ENCODE peak calls at places on chromosomes 13 and 19, in four cellular contexts. L is BE2C, V is cardiac muscle cell, S is uterus. K is an unnamed sample.

GRCh38 chr19:47186337-47187022 is 44.5 kb downstream of the BBC3 start:
- DNase-seq in S (no peak), L (no peak), V (no peak), K (no peak)

GRCh38 chr13:92640936-92641335 is 585.7 kb upstream of the GPC6 start:
- DNase-seq in L (no peak), S (no peak), V (no peak), K (no peak)

GRCh38 chr19:49468746-49469447 is 5.1 kb upstream of the FLT3LG start:
- DNase-seq in S (peak; percentile 84), L (no peak), V (peak; percentile 70), K (peak; percentile 31)

GRCh38 chr19:50333235-50333736 is 4.1 kb upstream of the KCNC3 start:
- DNase-seq in V (peak; percentile 92), S (peak; percentile 55), L (peak; percentile 92), K (peak; percentile 56)

GRCh38 chr13:67148219-67148583 is 81.9 kb downstream of the PCDH9 start:
- DNase-seq in V (peak; percentile 52), S (no peak), L (no peak), K (no peak)

GRCh38 chr13:75217949-75218348 is 264.0 kb downstream of the TBC1D4 start:
- DNase-seq in S (no peak), L (no peak), V (peak; percentile 73), K (no peak)

GRCh38 chr13:75219479-75220237 is 262.3 kb downstream of the TBC1D4 start:
- DNase-seq in L (peak; percentile 87), V (peak; percentile 83), S (peak; percentile 39), K (peak; percentile 21)

GRCh38 chr13:80011448-80012212 is 329.3 kb downstream of the SPRY2 start:
- DNase-seq in V (peak; percentile 73), L (no peak), S (no peak), K (no peak)

GRCh38 chr13:49388256-49388655 is 55.6 kb downstream of the CAB39L start:
- DNase-seq in V (no peak), L (no peak), S (no peak), K (no peak)

GRCh38 chr19:23802290-23802689 is 43.6 kb upstream of the ZNF681 start:
- DNase-seq in V (no peak), L (no peak), S (no peak), K (no peak)

GRCh38 chr19:656751-657559 is 6.1 kb downstream of the RNF126 start:
- DNase-seq in L (no peak), S (no peak), V (no peak), K (no peak)

GRCh38 chr19:10111405-10111811 is at the start of gene P2RY11:
- DNase-seq in L (peak; percentile 44), S (no peak), V (no peak), K (no peak)

GRCh38 chr13:34933349-34933748 is 8.7 kb upstream of the NBEA start:
- DNase-seq in S (no peak), V (no peak), L (no peak), K (no peak)

GRCh38 chr19:4889034-4889825 is 13.5 kb downstream of the ARRDC5 start:
- DNase-seq in V (peak; percentile 45), L (no peak), S (no peak), K (no peak)

GRCh38 chr19:38194061-38194701 is 29.8 kb downstream of the DPF1 start:
- DNase-seq in L (no peak), S (no peak), V (no peak), K (no peak)

GRCh38 chr13:108332791-108333190 is 63.3 kb downstream of the TNFSF13B start:
- DNase-seq in L (no peak), V (no peak), S (no peak), K (no peak)

GRCh38 chr19:18387395-18387794 is 1.4 kb downstream of the GDF15 start:
- DNase-seq in L (no peak), S (no peak), V (no peak), K (no peak)

GRCh38 chr19:17292301-17293074 is 10.7 kb downstream of the ABHD8 start:
- DNase-seq in S (peak; percentile 66), V (peak; percentile 92), L (peak; percentile 88), K (no peak)

DNA sequence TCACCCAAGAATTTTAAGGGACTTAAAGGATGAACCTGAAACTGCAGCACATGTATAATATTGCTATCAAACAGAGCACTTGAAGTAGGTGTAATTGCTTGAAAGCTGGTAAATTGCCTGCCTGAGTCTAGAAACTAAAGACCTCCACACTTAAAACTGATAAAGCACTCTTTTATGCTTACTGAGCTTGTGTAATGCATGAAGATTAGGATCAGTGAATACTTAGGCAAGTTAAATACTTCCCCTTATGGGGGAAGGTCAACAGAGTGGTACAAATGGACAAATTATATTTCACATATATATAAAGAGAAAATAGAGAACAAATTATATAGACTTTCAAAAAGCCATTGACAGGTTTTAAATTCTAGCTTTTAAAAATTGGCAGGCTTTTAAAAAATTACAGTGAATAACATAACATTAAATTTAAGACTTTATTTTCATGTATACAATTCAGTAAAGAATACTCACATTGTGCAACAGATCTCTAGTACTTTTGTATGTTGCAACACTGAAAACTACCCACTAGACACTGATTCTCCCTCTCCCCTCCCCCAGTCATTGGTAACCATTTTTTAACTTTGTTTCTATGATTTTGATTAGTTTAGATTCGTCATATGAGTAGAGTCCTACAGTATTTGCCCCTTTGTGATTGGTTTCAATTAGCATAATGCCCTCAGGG is 23.9 kb downstream of the PIBF1 start:
- DNase-seq in S (no peak), V (peak; percentile 33), L (no peak), K (no peak)
- H3K36me3 ChIP-seq in S (no peaks in the 10 kb centered on the region), V (no peaks in the 10 kb centered on the region), L (peaks cover 17% of the 10 kb centered on the region), K (peaks cover 3% of the 10 kb centered on the region)

GRCh38 chr19:41927810-41928192 is 448 bp downstream of the ERFL start:
- DNase-seq in L (no peak), S (no peak), V (no peak), K (no peak)
- H3K36me3 ChIP-seq in L (no peaks in the 10 kb centered on the region), S (no peaks in the 10 kb centered on the region), V (no peaks in the 10 kb centered on the region), K (no peaks in the 10 kb centered on the region)

GRCh38 chr19:2578911-2579677 is 103.2 kb downstream of the GADD45B start:
- DNase-seq in S (peak; percentile 88), V (peak; percentile 94), L (peak; percentile 83), K (peak; percentile 70)
- H3K36me3 ChIP-seq in S (no peaks in the 10 kb centered on the region), V (no peaks in the 10 kb centered on the region), L (no peaks in the 10 kb centered on the region), K (no peaks in the 10 kb centered on the region)

GRCh38 chr19:48239120-48239519 is 16.6 kb downstream of the CARD8 start:
- DNase-seq in L (no peak), S (no peak), V (no peak), K (no peak)
- H3K36me3 ChIP-seq in L (no peaks in the 10 kb centered on the region), S (no peaks in the 10 kb centered on the region), V (no peaks in the 10 kb centered on the region), K (peaks cover 8% of the 10 kb centered on the region)